ENCODE peak calls at places on chromosomes 12 and 14, in four cellular contexts. X is AG04449, S is transverse colon, F is tibial artery. O is an unnamed sample.

GRCh38 chr12:5746496-5746895 is 198.6 kb downstream of the ANO2 start:
- DNase-seq in F (no peak), X (no peak), S (no peak), O (no peak)

GRCh38 chr14:95102678-95103039 is 54.7 kb downstream of the DICER1 start:
- DNase-seq in X (no peak), F (no peak), S (no peak), O (no peak)

GRCh38 chr14:101383737-101384338 is 177.5 kb upstream of the DIO3 start:
- DNase-seq in F (no peak), S (no peak), X (no peak), O (no peak)

GRCh38 chr12:27922591-27923139 is 49.9 kb downstream of the PTHLH start:
- DNase-seq in X (peak; percentile 36), S (no peak), F (no peak), O (peak; percentile 64)

GRCh38 chr14:75198291-75198933 is 22.0 kb upstream of the TMED10 start:
- DNase-seq in F (no peak), X (no peak), S (peak; percentile 36), O (no peak)

GRCh38 chr14:69580009-69580577 is 5.4 kb upstream of the CCDC177 start:
- DNase-seq in F (no peak), X (peak; percentile 42), S (no peak), O (peak; percentile 99)

GRCh38 chr14:64220056-64220455 is 74.1 kb downstream of the ESR2 start:
- DNase-seq in X (no peak), S (no peak), F (no peak), O (no peak)

GRCh38 chr14:47200740-47201139 is 474.7 kb downstream of the MDGA2 start:
- DNase-seq in S (no peak), F (no peak), X (no peak), O (no peak)

GRCh38 chr14:56087824-56088571 is 30.2 kb upstream of the PELI2 start:
- DNase-seq in S (no peak), X (no peak), F (no peak), O (no peak)

GRCh38 chr14:31307198-31307597 is 99.6 kb upstream of the HECTD1 start:
- DNase-seq in S (no peak), F (no peak), X (no peak), O (no peak)

GRCh38 chr12:98741229-98741614 is 96.1 kb downstream of the APAF1 start:
- DNase-seq in F (no peak), X (no peak), S (no peak), O (no peak)

GRCh38 chr14:72513994-72514659 is 379.8 kb downstream of the DPF3 start:
- DNase-seq in S (no peak), X (peak; percentile 14), F (no peak), O (peak; percentile 69)

GRCh38 chr14:104927432-104927816 is 2.7 kb downstream of the PLD4 start:
- DNase-seq in F (no peak), S (no peak), X (no peak), O (no peak)

GRCh38 chr14:22333408-22334274 is 255.4 kb downstream of the DAD1 start:
- DNase-seq in S (peak; percentile 15), F (no peak), X (no peak), O (peak; percentile 68)

GRCh38 chr12:122452701-122453285 is 30.3 kb upstream of the CLIP1 start:
- DNase-seq in F (no peak), S (no peak), X (no peak), O (no peak)

GRCh38 chr12:6341439-6342139 is at the start of gene TNFRSF1A:
- DNase-seq in S (peak; percentile 82), X (no peak), F (peak; percentile 85), O (peak; percentile 92)

GRCh38 chr12:79454338-79454777 is 236.4 kb downstream of the PAWR start:
- DNase-seq in X (peak; percentile 28), F (no peak), S (no peak), O (peak; percentile 50)

GRCh38 chr14:100879782-100880181 is 23.7 kb downstream of the RTL1 start:
- DNase-seq in S (no peak), X (no peak), F (no peak), O (no peak)

GRCh38 chr14:85416771-85417170 is 113.2 kb upstream of the FLRT2 start:
- DNase-seq in F (no peak), S (no peak), X (no peak), O (peak; percentile 83)

GRCh38 chr12:105804591-105805265 is 334.0 kb downstream of the NUAK1 start:
- DNase-seq in X (no peak), F (no peak), S (no peak), O (no peak)

GRCh38 chr12:92208613-92209121 is 63.0 kb upstream of the BTG1 start:
- DNase-seq in S (no peak), X (peak; percentile 23), F (no peak), O (peak; percentile 74)

GRCh38 chr12:113700943-113701342 is 229.3 kb upstream of the LHX5 start:
- DNase-seq in S (no peak), X (peak; percentile 23), F (no peak), O (peak; percentile 39)

GRCh38 chr14:36981832-36982528 is 190.4 kb downstream of the SLC25A21 start:
- DNase-seq in F (no peak), S (no peak), X (no peak), O (peak; percentile 14)

GRCh38 chr14:106185837-106186233 is 659.5 kb downstream of the TMEM121 start:
- DNase-seq in X (no peak), S (peak; percentile 41), F (no peak), O (no peak)

GRCh38 chr14:68627868-68628604 is 164.8 kb downstream of the ZFP36L1 start:
- DNase-seq in F (no peak), S (peak; percentile 74), X (no peak), O (no peak)

GRCh38 chr14:96362965-96363750 is at the start of the genes ATG2B and GSKIP:
- DNase-seq in F (peak; percentile 91), S (peak; percentile 97), X (no peak), O (peak; percentile 87)

GRCh38 chr14:105100931-105101330 is 35.7 kb upstream of the GPR132 start:
- DNase-seq in S (no peak), F (no peak), X (no peak), O (no peak)

GRCh38 chr14:51660720-51661119 is 9.0 kb downstream of the FRMD6 start:
- DNase-seq in F (no peak), X (no peak), S (no peak), O (no peak)

GRCh38 chr14:69574266-69574953 is at the start of gene CCDC177:
- DNase-seq in S (peak; percentile 68), X (no peak), F (no peak), O (peak; percentile 68)

GRCh38 chr12:122974274-122974891 is 661 bp upstream of the OGFOD2 start:
- DNase-seq in F (peak; percentile 99), X (peak; percentile 89), S (peak; percentile 99), O (peak; percentile 99)

GRCh38 chr14:54338696-54339317 is 58.0 kb upstream of the CDKN3 start:
- DNase-seq in F (no peak), X (no peak), S (no peak), O (peak; percentile 77)

DNA sequence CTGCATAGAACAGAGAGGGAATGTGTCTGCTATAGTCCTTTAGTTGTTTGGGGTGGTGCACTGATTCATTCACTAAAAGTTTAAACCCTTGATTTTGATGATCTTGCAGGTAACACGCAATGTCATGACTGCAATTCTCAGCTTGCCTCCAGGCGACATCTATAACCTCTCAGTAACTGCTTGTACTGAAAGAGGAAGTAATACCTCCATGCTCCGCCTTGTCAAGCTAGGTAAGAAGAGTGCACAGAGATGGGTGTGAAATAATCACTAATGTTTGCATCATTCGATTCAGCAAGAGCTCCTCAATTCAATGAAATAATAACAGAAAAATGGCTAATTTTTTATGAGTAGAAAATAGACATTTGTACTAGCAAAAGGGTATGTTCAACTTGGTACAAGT is 203.7 kb downstream of the PTPRO start:
- DNase-seq in S (no peak), F (no peak), X (no peak), O (no peak)
- TF ChIP-seq CTCF in S (peak; percentile 38), F (no peak), X (no peak), O (no peak)

DNA sequence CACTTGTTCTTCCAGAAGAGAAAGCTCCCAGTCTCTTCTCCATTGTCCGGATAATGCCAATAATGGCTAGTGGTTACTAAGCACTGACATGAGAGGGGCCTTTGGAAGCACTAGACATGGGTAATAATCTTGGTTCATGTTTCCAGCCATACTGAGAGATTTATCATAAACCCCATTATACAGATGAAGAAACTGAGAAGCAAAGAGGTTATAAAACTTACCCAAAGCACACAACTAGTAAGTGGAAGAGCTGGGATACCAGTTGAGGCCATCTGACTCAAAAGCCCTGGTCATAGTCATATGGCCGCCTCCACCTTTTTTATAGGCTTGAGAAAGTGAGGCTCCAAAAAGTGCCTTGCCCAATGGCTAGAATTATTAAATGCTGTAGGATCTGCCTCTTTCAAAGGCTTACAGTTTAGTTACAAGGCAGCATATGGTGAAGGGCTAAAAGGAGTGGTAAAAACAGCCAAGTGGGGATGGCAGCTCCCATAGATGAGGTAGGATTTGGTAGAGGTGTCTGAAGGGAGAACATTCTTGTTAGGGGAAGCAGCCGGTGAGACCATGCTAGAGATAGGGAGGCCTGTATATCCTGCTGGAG is 981 bp downstream of the TXNRD1 start:
- DNase-seq in S (no peak), X (no peak), F (no peak), O (no peak)
- H3K4me3 ChIP-seq in S (no peak overlapping the region), X (no peak overlapping the region), F (peak overlapping the region; percentile 82), O (peak overlapping the region; percentile 61)

GRCh38 chr12:109934026-109934425 is 34.0 kb downstream of the TCHP start:
- DNase-seq in S (no peak), F (no peak), X (no peak), O (no peak)
- TF ChIP-seq CTCF in S (no peak), F (no peak), X (peak; percentile 64), O (peak; percentile 46)

DNA sequence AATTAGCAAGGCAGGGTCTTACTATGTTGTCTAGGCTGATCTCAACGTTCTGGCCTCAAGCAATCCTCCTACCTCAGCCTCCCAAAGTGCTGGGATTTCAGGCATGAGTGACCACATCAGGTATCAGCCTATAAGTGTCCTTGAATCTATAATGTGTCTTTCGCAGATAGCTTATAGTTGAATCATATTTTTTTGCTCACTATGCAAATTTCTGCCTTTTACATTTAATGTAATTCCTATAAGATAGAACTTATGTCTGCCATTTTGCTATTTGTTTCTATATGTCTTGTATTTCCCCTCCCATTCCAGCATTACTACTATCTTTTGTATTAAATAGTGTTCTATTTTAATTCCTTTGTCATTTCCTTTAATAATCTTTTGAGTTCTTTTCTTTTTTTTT is 10.5 kb upstream of the ATF7 start:
- DNase-seq in S (no peak), X (no peak), F (no peak), O (no peak)
- H3K4me3 ChIP-seq in S (no peak overlapping the region), X (no peak overlapping the region), F (no peak overlapping the region), O (no peak overlapping the region)

GRCh38 chr12:47797432-47797831 is 22.3 kb downstream of the HDAC7 start:
- DNase-seq in F (no peak), S (peak; percentile 44), X (no peak), O (no peak)
- TF ChIP-seq CTCF in F (no peak), S (peak; percentile 38), X (peak; percentile 34), O (peak; percentile 10)

GRCh38 chr14:25052385-25052784 is 2.4 kb upstream of the STXBP6 start:
- DNase-seq in F (no peak), X (no peak), S (no peak), O (no peak)
- H3K4me3 ChIP-seq in F (no peak overlapping the region), X (no peak overlapping the region), S (no peak overlapping the region), O (no peak overlapping the region)

O was measured in fibroblast of pulmonary artery.